ENCODE peak calls at places on chromosomes 12 and 14, in four cellular contexts. G is H9, S is HCT116, K is NT2/D1. F is an unnamed sample.

GRCh38 chr12:124518051-124518932 is 49.1 kb downstream of the NCOR2 start:
- DNase-seq in G (no peak), S (peak), K (no peak), F (peak)

GRCh38 chr12:62787023-62787422 is 147.9 kb downstream of the PPM1H start:
- DNase-seq in G (no peak), S (no peak), K (no peak), F (no peak)

GRCh38 chr12:58727526-58727925 is 192.8 kb downstream of the LRIG3 start:
- DNase-seq in G (no peak), S (no peak), K (no peak), F (no peak)

GRCh38 chr12:104748790-104749189 is 209.3 kb downstream of the SLC41A2 start:
- DNase-seq in G (peak), S (no peak), K (no peak), F (peak)

GRCh38 chr12:51187370-51187987 is 14.5 kb upstream of the TFCP2 start:
- DNase-seq in G (no peak), S (no peak), K (no peak), F (no peak)

GRCh38 chr12:74539765-74540526 is 2.3 kb downstream of the ATXN7L3B start:
- DNase-seq in G (no peak), S (no peak), K (no peak), F (no peak)

GRCh38 chr14:58749066-58749669 is 111.4 kb downstream of the DACT1 start:
- DNase-seq in G (no peak), S (peak), K (no peak), F (no peak)

GRCh38 chr14:50036211-50036610 is 80.2 kb downstream of the VCPKMT start:
- DNase-seq in G (no peak), S (no peak), K (no peak), F (no peak)

GRCh38 chr14:21109377-21110260 is 8.8 kb downstream of the TMEM253 start:
- DNase-seq in G (no peak), S (no peak), K (no peak), F (no peak)

GRCh38 chr12:109999983-110000505 is 814 bp downstream of the ANKRD13A start:
- DNase-seq in G (no peak), S (no peak), K (no peak), F (no peak)

GRCh38 chr12:98893126-98893525 is 248.0 kb downstream of the APAF1 start:
- DNase-seq in G (no peak), S (no peak), K (no peak), F (no peak)

GRCh38 chr12:98895086-98895651 is 250.1 kb downstream of the APAF1 start:
- DNase-seq in G (peak), S (no peak), K (no peak), F (no peak)

GRCh38 chr12:98896938-98897337 is 251.8 kb downstream of the APAF1 start:
- DNase-seq in G (no peak), S (no peak), K (no peak), F (no peak)

GRCh38 chr12:98893601-98894411 is 248.7 kb downstream of the APAF1 start:
- DNase-seq in G (no peak), S (no peak), K (no peak), F (no peak)

DNA sequence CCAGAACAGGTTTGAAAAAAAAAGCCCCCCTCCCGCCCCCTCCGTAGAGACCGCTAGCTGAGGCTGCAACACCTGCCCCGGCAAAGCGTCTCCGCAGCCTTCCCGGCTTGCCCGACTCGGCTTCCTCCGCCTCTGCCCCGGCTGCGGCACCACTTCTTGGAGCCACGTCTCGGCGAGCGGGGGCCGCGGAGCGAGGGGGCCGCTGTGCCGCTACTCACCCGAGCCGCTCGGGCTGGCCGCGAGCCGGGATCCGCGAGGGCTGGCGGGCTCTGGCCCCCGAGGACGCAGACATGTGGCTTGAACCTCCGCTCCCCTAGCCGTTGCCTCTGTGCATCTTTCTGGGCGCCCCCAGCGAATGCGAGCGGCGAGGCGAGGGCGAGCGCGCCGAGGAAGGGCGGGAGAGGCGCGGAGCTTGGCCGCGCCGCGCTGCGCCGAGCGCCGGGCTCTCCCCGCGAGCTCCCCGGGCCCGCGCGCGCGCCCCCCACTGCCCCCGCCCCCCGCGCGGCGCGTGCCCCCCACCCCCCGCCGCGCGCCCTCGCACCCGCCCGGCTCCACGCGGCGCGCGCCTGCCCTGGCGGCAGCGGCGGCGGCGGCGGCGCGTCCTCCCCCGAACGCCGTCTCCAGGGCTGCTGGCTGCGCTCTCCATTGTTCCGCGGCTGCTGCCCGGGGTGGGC is 249.5 kb downstream of the APAF1 start:
- DNase-seq in G (peak), S (no peak), K (no peak), F (no peak)
- H3K9ac ChIP-seq in G (no peak), S (no peak), K (peak), F (no peak)

DNA sequence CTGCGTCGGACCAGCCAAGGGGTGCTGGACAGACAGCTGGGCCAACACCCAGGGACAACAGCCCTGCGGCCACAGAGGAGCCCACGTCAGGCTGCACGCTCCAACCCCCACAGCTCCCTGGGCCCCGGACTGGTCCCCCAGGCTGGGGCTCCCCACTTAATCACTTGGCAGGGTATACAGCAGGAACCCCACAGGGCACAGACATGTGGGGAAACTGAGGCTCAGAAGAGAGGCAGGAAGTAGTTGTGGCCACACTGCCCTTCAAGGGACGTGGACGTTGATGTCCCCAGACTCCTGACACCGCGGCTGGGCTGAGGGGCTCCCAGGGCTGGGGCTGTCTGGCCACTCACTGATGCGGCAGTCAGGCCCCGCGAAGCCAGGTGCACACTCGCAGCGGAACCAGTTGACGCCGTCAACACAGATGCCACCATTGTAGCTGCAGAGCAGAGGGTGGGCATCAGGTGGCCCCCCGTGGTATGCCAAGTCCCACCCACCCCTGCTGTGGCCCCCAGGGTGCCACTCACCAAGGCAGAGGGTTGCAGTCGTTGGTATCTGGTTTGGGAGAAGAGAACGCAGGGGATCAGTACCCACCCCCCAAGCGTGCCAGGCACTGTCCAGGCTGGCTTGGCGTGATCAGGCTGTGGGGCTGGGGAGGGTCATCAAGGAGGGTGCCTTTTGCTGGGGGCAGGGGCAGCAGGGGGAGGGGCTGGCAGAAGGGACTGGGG is 21.4 kb downstream of the JAG2 start:
- DNase-seq in G (peak), S (no peak), K (no peak), F (no peak)
- H3K9ac ChIP-seq in G (no peak), S (no peak), K (no peak), F (no peak)

DNA sequence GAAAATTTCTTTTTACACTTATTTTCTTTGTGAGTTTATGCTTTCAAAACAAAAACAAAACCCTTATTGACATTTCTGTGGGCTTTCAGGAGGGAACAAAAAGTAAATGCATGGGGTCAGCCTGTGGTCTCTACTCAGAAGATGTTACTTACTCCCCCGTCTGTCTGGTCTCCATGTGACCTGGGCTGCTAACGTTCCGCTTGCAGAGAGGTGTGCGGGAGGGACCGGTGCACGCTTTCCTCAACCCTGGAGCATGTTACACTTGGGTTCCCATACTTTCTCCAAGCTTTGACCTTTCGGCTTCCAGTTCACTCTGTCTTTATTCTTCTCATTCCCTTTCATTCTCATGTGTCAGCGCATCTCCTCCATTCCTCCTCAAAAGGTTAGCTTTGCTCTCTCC is 36.5 kb downstream of the ZC3H14 start:
- DNase-seq in G (no peak), S (no peak), K (no peak), F (no peak)
- H3K9ac ChIP-seq in G (no peak), S (no peak), K (no peak), F (no peak)

GRCh38 chr14:68266998-68267397 is 447.4 kb downstream of the RAD51B start:
- DNase-seq in G (no peak), S (no peak), K (no peak), F (no peak)

GRCh38 chr14:68268197-68268596 is 448.6 kb downstream of the RAD51B start:
- DNase-seq in G (no peak), S (no peak), K (no peak), F (no peak)

GRCh38 chr14:68268719-68269118 is 449.1 kb downstream of the RAD51B start:
- DNase-seq in G (no peak), S (no peak), K (no peak), F (no peak)

GRCh38 chr14:68270342-68270741 is 450.8 kb downstream of the RAD51B start:
- DNase-seq in G (no peak), S (no peak), K (no peak), F (no peak)

GRCh38 chr14:68269136-68269535 is 449.6 kb downstream of the RAD51B start:
- DNase-seq in G (no peak), S (no peak), K (no peak), F (no peak)
- H3K9ac ChIP-seq in G (no peak), S (no peak), K (no peak), F (no peak)

DNA sequence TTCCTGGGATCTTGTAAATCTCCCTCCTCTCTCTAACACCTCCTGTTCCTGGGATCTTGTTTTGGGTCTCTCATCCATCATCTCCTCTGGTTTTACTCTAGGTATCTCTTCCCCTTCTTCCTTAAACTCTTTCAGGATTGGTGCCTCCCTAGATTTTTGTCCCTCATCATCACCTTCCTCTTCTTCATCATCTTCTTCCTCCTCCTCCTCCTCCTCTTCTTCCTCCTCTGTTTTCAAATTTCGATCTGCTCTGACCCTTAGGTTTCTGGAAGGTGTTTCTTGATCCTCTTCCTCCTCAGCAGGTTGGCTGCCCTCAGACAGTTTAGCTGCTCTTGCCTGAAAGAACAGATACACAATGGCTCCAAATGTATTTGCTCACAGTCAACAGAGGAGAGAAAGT is 14.5 kb downstream of the ACIN1 start:
- DNase-seq in G (no peak), S (no peak), K (no peak), F (no peak)
- H3K9ac ChIP-seq in G (no peak), S (no peak), K (no peak), F (no peak)

DNA sequence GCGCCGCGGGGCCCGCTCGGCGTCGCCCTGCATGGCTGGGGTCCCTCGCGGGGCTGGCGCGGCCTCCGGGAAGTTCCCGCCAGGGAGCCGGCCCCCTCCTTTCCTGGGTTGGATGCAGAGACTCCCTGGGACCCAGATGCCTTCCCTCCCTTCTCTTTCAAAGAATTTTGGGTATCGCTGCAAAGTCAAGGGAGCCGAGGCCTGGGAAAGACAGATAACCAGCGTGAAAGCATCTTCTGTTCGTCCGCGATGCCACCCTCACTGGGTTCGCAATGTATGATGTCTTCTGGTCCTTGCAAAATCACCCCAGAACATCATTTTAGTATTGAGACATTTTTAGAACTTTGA is 436 bp downstream of the IRAK3 start:
- DNase-seq in G (no peak), S (no peak), K (no peak), F (no peak)
- H3K9ac ChIP-seq in G (no peak), S (no peak), K (peak), F (no peak)

F was measured in keratinocyte.